ENCODE peak calls at places on chromosomes 3 and 15, in nine cellular contexts. A is endothelial cell; Y is NCI-H2081; M is anterior cingulate cortex; B is NB4; V is OCI-M1; T is fibroblast of pulmonary artery; J is CD4-positive, alpha-beta T cell; S is GM20000. N is an unnamed sample.

GRCh38 chr3:146250449-146251382 is at the start of gene PLSCR4:
- DNase-seq in A (peak), Y (peak), M (peak), B (no peak), V (peak), T (peak), J (no peak), S (peak), N (no peak)

GRCh38 chr3:177093966-177094365 is 103.3 kb downstream of the TBL1XR1 start:
- DNase-seq in A (no peak), Y (no peak), M (no peak), B (no peak), V (no peak), T (no peak), J (no peak), S (no peak), N (no peak)

GRCh38 chr15:94346272-94346671 is 114.9 kb downstream of the MCTP2 start:
- DNase-seq in A (no peak), Y (no peak), M (no peak), B (no peak), V (no peak), T (no peak), J (no peak), S (no peak), N (no peak)

GRCh38 chr3:191499307-191500125 is 38.6 kb downstream of the PYDC2 start:
- DNase-seq in A (no peak), Y (peak), M (peak), B (peak), V (no peak), T (peak), J (no peak), S (no peak), N (no peak)

GRCh38 chr3:136247436-136247835 is 2.7 kb upstream of the PCCB start:
- DNase-seq in A (no peak), Y (peak), M (no peak), B (no peak), V (no peak), T (no peak), J (no peak), S (no peak), N (no peak)

GRCh38 chr3:52682016-52682415 is 3.7 kb downstream of the PBRM1 start:
- DNase-seq in A (no peak), Y (no peak), M (no peak), B (peak), V (peak), T (peak), J (no peak), S (peak), N (no peak)

GRCh38 chr15:39273805-39274411 is 307.0 kb upstream of the THBS1 start:
- DNase-seq in A (no peak), Y (peak), M (no peak), B (no peak), V (no peak), T (peak), J (no peak), S (no peak), N (no peak)

GRCh38 chr3:167876603-167877325 is 141.2 kb downstream of the SERPINI1 start:
- DNase-seq in A (no peak), Y (no peak), M (no peak), B (no peak), V (peak), T (peak), J (no peak), S (no peak), N (no peak)

GRCh38 chr3:32455609-32456428 is 46.8 kb downstream of the CMTM6 start:
- DNase-seq in A (no peak), Y (no peak), M (no peak), B (no peak), V (no peak), T (no peak), J (no peak), S (peak), N (no peak)

GRCh38 chr3:124263168-124263567 is 271.2 kb upstream of the ROPN1 start:
- DNase-seq in A (no peak), Y (no peak), M (no peak), B (peak), V (peak), T (peak), J (no peak), S (no peak), N (peak)

GRCh38 chr3:195098741-195099525 is 172.0 kb downstream of the XXYLT1 start:
- DNase-seq in A (no peak), Y (no peak), M (no peak), B (no peak), V (no peak), T (no peak), J (no peak), S (no peak), N (no peak)

GRCh38 chr15:76060098-76060989 is 559 bp downstream of the TMEM266 start:
- DNase-seq in A (no peak), Y (no peak), M (peak), B (peak), V (no peak), T (no peak), J (no peak), S (peak), N (no peak)

GRCh38 chr3:11819146-11819545 is 27.5 kb downstream of the TAMM41 start:
- DNase-seq in A (no peak), Y (no peak), M (no peak), B (no peak), V (no peak), T (no peak), J (no peak), S (no peak), N (no peak)

GRCh38 chr3:40911928-40912327 is 287.4 kb upstream of the CTNNB1 start:
- DNase-seq in A (no peak), Y (no peak), M (no peak), B (no peak), V (no peak), T (no peak), J (no peak), S (no peak), N (no peak)

GRCh38 chr3:27589795-27590194 is 105.6 kb upstream of the SLC4A7 start:
- DNase-seq in A (no peak), Y (no peak), M (no peak), B (no peak), V (no peak), T (peak), J (no peak), S (no peak), N (no peak)

GRCh38 chr3:72728958-72729467 is 119.2 kb downstream of the SHQ1 start:
- DNase-seq in A (no peak), Y (peak), M (no peak), B (no peak), V (no peak), T (no peak), J (no peak), S (no peak), N (no peak)

GRCh38 chr3:150082898-150083652 is 112.4 kb upstream of the PFN2 start:
- DNase-seq in A (no peak), Y (no peak), M (no peak), B (no peak), V (no peak), T (no peak), J (no peak), S (no peak), N (no peak)

GRCh38 chr15:57395292-57395691 is 19.0 kb downstream of the CGNL1 start:
- DNase-seq in A (no peak), Y (no peak), M (no peak), B (no peak), V (no peak), T (peak), J (no peak), S (no peak), N (no peak)

GRCh38 chr3:72738752-72739520 is 109.3 kb downstream of the SHQ1 start:
- DNase-seq in A (peak), Y (peak), M (no peak), B (peak), V (peak), T (no peak), J (peak), S (peak), N (no peak)

GRCh38 chr3:127714151-127714571 is 41.4 kb downstream of the ABTB1 start:
- DNase-seq in A (no peak), Y (peak), M (no peak), B (no peak), V (no peak), T (peak), J (no peak), S (no peak), N (no peak)

GRCh38 chr3:12560505-12561188 is 3.8 kb downstream of the MKRN2 start:
- DNase-seq in A (no peak), Y (no peak), M (no peak), B (peak), V (no peak), T (no peak), J (no peak), S (peak), N (no peak)

GRCh38 chr3:178540184-178540583 is 3.9 kb downstream of the KCNMB2 start:
- DNase-seq in A (no peak), Y (no peak), M (no peak), B (no peak), V (no peak), T (no peak), J (no peak), S (no peak), N (no peak)

GRCh38 chr3:196207833-196208607 is 3.2 kb downstream of the ZDHHC19 start:
- DNase-seq in A (peak), Y (peak), M (no peak), B (no peak), V (no peak), T (no peak), J (peak), S (peak), N (no peak)

GRCh38 chr3:178475062-178475461 is 61.2 kb upstream of the KCNMB2 start:
- DNase-seq in A (no peak), Y (no peak), M (no peak), B (no peak), V (peak), T (no peak), J (no peak), S (no peak), N (no peak)

GRCh38 chr3:70658779-70659310 is 346.4 kb upstream of the MDFIC2 start:
- DNase-seq in A (no peak), Y (no peak), M (no peak), B (no peak), V (no peak), T (no peak), J (no peak), S (no peak), N (no peak)

GRCh38 chr15:42371125-42371524 is 11.8 kb downstream of the CAPN3 start:
- DNase-seq in A (no peak), Y (no peak), M (no peak), B (peak), V (peak), T (peak), J (no peak), S (no peak), N (peak)

GRCh38 chr3:126315916-126316514 is 41.2 kb downstream of the KLF15 start:
- DNase-seq in A (no peak), Y (no peak), M (no peak), B (no peak), V (no peak), T (no peak), J (no peak), S (no peak), N (no peak)

GRCh38 chr3:149844073-149844472 is 31.1 kb downstream of the RNF13 start:
- DNase-seq in A (no peak), Y (no peak), M (no peak), B (no peak), V (no peak), T (no peak), J (no peak), S (no peak), N (no peak)

GRCh38 chr15:82647835-82648256 is 683 bp upstream of the CPEB1 start:
- DNase-seq in A (no peak), Y (no peak), M (no peak), B (no peak), V (no peak), T (no peak), J (peak), S (no peak), N (no peak)